ENCODE peak calls at places on chromosomes 7 and 10, in eight cellular contexts. I is GM12892, Y is right lobe of liver, X is transverse colon, R is HepG2, A is uterus, M is lower leg skin, J is prostate gland. O is an unnamed sample.

GRCh38 chr10:3668961-3669330 is 116.1 kb downstream of the KLF6 start:
- DNase-seq in J (no peak), Y (no peak), X (no peak), I (no peak), M (no peak), A (no peak), R (no peak), O (no peak)

GRCh38 chr7:158252837-158253669 is 334.6 kb downstream of the PTPRN2 start:
- DNase-seq in R (no peak), A (no peak), I (no peak), X (no peak), J (no peak), M (no peak), Y (no peak), O (peak)

GRCh38 chr7:64300641-64301405 is 12.9 kb upstream of the ZNF736 start:
- DNase-seq in A (no peak), X (no peak), I (no peak), R (no peak), Y (no peak), M (no peak), J (no peak), O (no peak)

GRCh38 chr10:126931548-126931947 is 26.3 kb downstream of the DOCK1 start:
- DNase-seq in I (no peak), M (no peak), R (no peak), A (no peak), X (no peak), J (no peak), Y (no peak), O (no peak)

GRCh38 chr7:155962191-155962967 is 150.1 kb upstream of the SHH start:
- DNase-seq in A (no peak), I (no peak), X (no peak), R (peak), M (no peak), J (no peak), Y (no peak), O (peak)

GRCh38 chr10:133358920-133359300 is 1.1 kb upstream of the FUOM start:
- DNase-seq in I (no peak), R (no peak), J (no peak), X (no peak), A (no peak), M (no peak), Y (peak), O (no peak)

GRCh38 chr10:79070611-79071534 is 2.1 kb downstream of the ZMIZ1 start:
- DNase-seq in J (peak), M (peak), Y (peak), X (peak), I (no peak), R (peak), A (peak), O (no peak)

GRCh38 chr10:350981-351501 is 215.8 kb downstream of the ZMYND11 start:
- DNase-seq in X (no peak), R (no peak), M (no peak), Y (peak), A (no peak), I (no peak), J (no peak), O (no peak)

GRCh38 chr10:97318772-97319651 is at the start of gene FRAT1:
- DNase-seq in Y (peak), X (peak), R (peak), A (peak), I (peak), J (peak), M (peak), O (peak)

GRCh38 chr7:18843979-18844378 is 273.5 kb downstream of the TWIST1 start:
- DNase-seq in I (no peak), M (no peak), Y (no peak), A (no peak), R (no peak), X (no peak), J (no peak), O (no peak)

GRCh38 chr7:105136221-105136620 is 122.2 kb downstream of the KMT2E start:
- DNase-seq in M (no peak), I (no peak), A (no peak), J (no peak), Y (no peak), X (no peak), R (peak), O (no peak)

GRCh38 chr10:133474833-133475734 is 21.3 kb downstream of the SCART1 start:
- DNase-seq in I (no peak), X (no peak), A (no peak), R (no peak), Y (no peak), M (no peak), J (no peak), O (no peak)

GRCh38 chr10:42883993-42884983 is 101.7 kb downstream of the BMS1 start:
- DNase-seq in J (no peak), R (no peak), I (no peak), A (no peak), X (no peak), M (no peak), Y (no peak), O (no peak)

GRCh38 chr7:19572566-19572965 is 136.3 kb downstream of the POLR1F start:
- DNase-seq in J (no peak), R (no peak), I (no peak), X (no peak), M (no peak), Y (no peak), A (peak), O (no peak)

GRCh38 chr10:132096223-132096622 is 30.5 kb downstream of the JAKMIP3 start:
- DNase-seq in A (no peak), X (no peak), I (no peak), R (peak), J (no peak), M (no peak), Y (no peak), O (no peak)

GRCh38 chr7:12389089-12389700 is 14.5 kb downstream of the VWDE start:
- DNase-seq in R (peak), J (peak), A (no peak), Y (no peak), I (no peak), M (no peak), X (peak), O (no peak)

GRCh38 chr10:79286318-79286951 is 60.8 kb upstream of the PPIF start:
- DNase-seq in R (no peak), X (peak), J (peak), Y (peak), A (peak), I (peak), M (peak), O (peak)

GRCh38 chr7:73567701-73568685 is 10.4 kb downstream of the TBL2 start:
- DNase-seq in X (no peak), Y (no peak), J (no peak), A (no peak), I (no peak), M (no peak), R (no peak), O (no peak)

GRCh38 chr10:61635946-61636345 is 26.8 kb upstream of the CABCOCO1 start:
- DNase-seq in I (no peak), X (no peak), M (no peak), Y (no peak), R (no peak), J (no peak), A (no peak), O (no peak)

GRCh38 chr10:86035791-86036543 is 330.6 kb downstream of the GRID1 start:
- DNase-seq in M (no peak), J (no peak), R (no peak), A (no peak), I (no peak), Y (no peak), X (no peak), O (no peak)

GRCh38 chr10:76318171-76318570 is 886.7 kb downstream of the LRMDA start:
- DNase-seq in J (no peak), X (no peak), R (no peak), I (no peak), A (no peak), Y (no peak), M (no peak), O (no peak)

GRCh38 chr7:44733708-44734481 is 14.8 kb upstream of the ZMIZ2 start:
- DNase-seq in R (no peak), X (no peak), M (no peak), Y (no peak), J (no peak), I (no peak), A (no peak), O (no peak)

GRCh38 chr7:2805213-2806003 is 38.7 kb downstream of the GNA12 start:
- DNase-seq in R (peak), A (no peak), Y (peak), M (no peak), I (no peak), J (no peak), X (no peak), O (no peak)

GRCh38 chr7:122546496-122546895 is 152.4 kb downstream of the RNF133 start:
- DNase-seq in I (no peak), A (no peak), X (no peak), J (no peak), M (no peak), R (no peak), Y (peak), O (no peak)

GRCh38 chr7:125828153-125828690 is 898.6 kb upstream of the POT1 start:
- DNase-seq in I (no peak), X (no peak), J (no peak), R (no peak), Y (no peak), M (no peak), A (no peak), O (no peak)

GRCh38 chr7:16423761-16424160 is 2.4 kb upstream of the CRPPA start:
- DNase-seq in A (no peak), J (no peak), X (no peak), M (no peak), Y (no peak), R (no peak), I (no peak), O (no peak)

GRCh38 chr7:151447312-151447711 is 7.4 kb upstream of the CRYGN start:
- DNase-seq in J (no peak), A (peak), Y (no peak), R (no peak), I (no peak), M (no peak), X (no peak), O (no peak)

GRCh38 chr7:51286392-51286791 is 30.2 kb downstream of the COBL start:
- DNase-seq in I (no peak), A (no peak), M (no peak), R (no peak), J (no peak), Y (no peak), X (no peak), O (no peak)

GRCh38 chr7:96021533-96021932 is 249.2 kb downstream of the DYNC1I1 start:
- DNase-seq in X (no peak), Y (no peak), A (no peak), J (no peak), M (no peak), R (no peak), I (no peak), O (no peak)

GRCh38 chr7:99730992-99731391 is 4.0 kb downstream of the CYP3A7 start:
- DNase-seq in Y (no peak), M (no peak), A (no peak), J (no peak), I (no peak), R (no peak), X (no peak), O (no peak)

GRCh38 chr7:106944035-106944665 is 79.1 kb downstream of the PIK3CG start:
- DNase-seq in R (no peak), A (no peak), I (no peak), J (no peak), M (no peak), X (no peak), Y (no peak), O (no peak)

GRCh38 chr7:21944616-21945373 is 904 bp downstream of the CDCA7L start:
- DNase-seq in M (peak), J (peak), I (no peak), X (peak), Y (peak), A (no peak), R (no peak), O (no peak)

GRCh38 chr7:66315192-66315591 is 110.1 kb downstream of the TPST1 start:
- DNase-seq in J (no peak), Y (no peak), R (no peak), M (no peak), I (no peak), A (no peak), X (no peak), O (no peak)

GRCh38 chr7:83794834-83795233 is 145.9 kb upstream of the SEMA3E start:
- DNase-seq in Y (no peak), A (no peak), X (no peak), I (no peak), M (no peak), R (no peak), J (no peak), O (no peak)

GRCh38 chr7:55150709-55151108 is 131.9 kb downstream of the EGFR start:
- DNase-seq in X (no peak), I (no peak), M (no peak), R (no peak), A (no peak), Y (no peak), J (no peak), O (no peak)

GRCh38 chr10:19738440-19738839 is 77.8 kb upstream of the PLXDC2 start:
- DNase-seq in M (no peak), Y (no peak), R (no peak), J (no peak), I (no peak), A (no peak), X (no peak), O (no peak)
- TF ChIP-seq POLR2A in M (no peak), Y (no peak), R (no peak), J (no peak), I (no peak), A (no peak), X (no peak), O (no peak)

DNA sequence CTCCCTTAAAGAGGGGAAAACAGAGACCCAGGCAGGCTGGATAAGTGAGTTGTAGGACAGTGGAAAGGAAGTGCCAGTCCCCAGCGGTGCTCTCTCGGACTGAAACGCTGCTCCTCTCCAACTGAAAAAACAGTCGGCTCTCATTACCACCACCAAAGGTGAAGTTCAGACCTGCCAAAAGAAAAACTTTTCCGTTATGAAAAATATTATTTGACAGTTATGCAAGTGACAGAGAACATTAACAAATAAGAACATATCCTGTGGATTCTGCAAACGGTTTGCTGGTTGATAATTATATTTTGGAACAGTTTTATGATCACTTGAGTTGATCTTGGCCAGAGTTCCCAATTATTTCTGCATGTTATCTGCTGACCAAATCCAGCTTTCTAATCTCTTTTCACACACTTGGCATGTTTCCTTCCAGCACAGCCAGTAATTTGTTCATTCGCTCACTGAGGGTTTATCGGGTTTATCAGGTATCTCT is 82.6 kb downstream of the PTPRE start:
- DNase-seq in I (no peak), M (no peak), R (no peak), J (no peak), X (no peak), A (no peak), Y (no peak), O (no peak)
- TF ChIP-seq POLR2A in I (no peak), M (no peak), R (no peak), J (no peak), X (no peak), A (no peak), Y (no peak), O (no peak)

DNA sequence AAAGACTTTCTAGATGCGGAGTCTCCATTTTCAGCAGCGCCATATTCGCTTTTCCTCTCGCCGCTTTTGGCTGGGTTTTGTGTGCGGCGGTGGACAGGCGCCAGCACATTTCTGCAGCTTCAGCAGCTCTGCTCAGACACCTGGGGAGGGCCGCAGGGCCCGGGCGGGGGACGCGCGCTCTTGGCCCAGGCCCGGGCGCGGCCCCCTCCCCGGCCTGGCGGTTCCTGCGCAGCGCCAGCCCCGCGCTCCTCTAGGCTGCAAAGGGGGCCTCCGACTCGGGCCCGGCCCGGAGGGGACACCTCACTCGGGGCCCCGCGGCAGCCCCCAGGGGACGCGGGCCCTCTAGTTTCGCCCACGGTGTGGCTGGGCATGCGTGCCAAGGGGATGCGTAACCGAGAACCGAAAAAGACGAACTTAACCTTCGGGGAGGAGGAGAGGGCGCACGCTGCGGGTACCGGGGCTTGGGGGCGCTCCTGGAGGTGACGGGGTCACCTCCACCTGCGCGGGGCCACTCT is 34.5 kb upstream of the EBLN1 start:
- DNase-seq in J (peak), Y (peak), A (peak), R (no peak), X (peak), I (peak), M (peak), O (peak)
- TF ChIP-seq POLR2A in J (peak), Y (no peak), A (peak), R (no peak), X (no peak), I (peak), M (no peak), O (peak)

GRCh38 chr7:26212921-26213718 is 11.6 kb downstream of the CBX3 start:
- DNase-seq in J (no peak), Y (no peak), M (no peak), R (no peak), I (no peak), A (no peak), X (no peak), O (no peak)

GRCh38 chr7:26208040-26208439 is 6.5 kb downstream of the CBX3 start:
- DNase-seq in A (no peak), R (no peak), X (no peak), I (no peak), Y (no peak), J (no peak), M (no peak), O (no peak)

GRCh38 chr7:26216044-26216443 is 14.5 kb downstream of the CBX3 start:
- DNase-seq in X (no peak), R (no peak), J (no peak), M (no peak), Y (no peak), A (no peak), I (no peak), O (no peak)

DNA sequence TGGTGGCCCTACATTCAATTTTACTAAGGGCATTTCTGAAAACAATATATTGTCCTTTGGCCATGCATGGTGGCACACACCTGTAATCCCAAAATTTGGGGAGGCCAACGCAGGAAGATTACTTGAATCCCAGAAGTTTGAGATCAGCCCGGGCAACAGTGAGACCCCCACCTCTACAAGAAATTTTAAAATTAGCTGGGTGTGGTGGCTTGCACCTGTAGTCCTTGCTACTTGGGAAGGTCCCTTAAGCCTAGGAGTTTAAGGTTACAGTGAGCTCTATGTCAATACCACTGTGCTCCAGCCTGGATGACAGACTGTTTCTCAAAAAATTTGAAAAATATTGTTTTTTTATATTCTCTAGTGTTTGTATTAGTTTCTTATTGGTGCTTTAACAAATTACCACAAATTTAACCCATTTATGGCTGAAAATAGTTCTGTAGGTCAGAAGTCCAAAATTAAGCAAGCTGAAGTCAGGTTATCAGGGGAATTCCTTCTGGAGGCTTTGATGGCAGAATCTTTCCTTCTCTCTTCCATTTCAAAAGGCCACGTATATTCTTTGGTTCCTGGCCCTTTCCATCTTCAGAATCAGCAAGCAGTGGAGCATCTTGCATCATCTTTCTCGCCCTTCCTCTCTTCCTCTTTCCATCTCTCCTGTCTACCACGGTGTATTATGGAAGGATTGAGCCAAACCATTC is 12.4 kb downstream of the CBX3 start:
- DNase-seq in J (no peak), R (no peak), Y (no peak), X (no peak), A (no peak), I (no peak), M (no peak), O (no peak)
- TF ChIP-seq POLR2A in J (no peak), R (no peak), Y (no peak), X (no peak), A (no peak), I (peak), M (no peak), O (peak)

O was measured in GM12891.